ENCODE peak calls at places on chromosomes 12 and 14, in six cellular contexts. S is breast epithelium, G is heart left ventricle, M is fibroblast of lung, P is colonic mucosa, O is left ventricle myocardium inferior. H is an unnamed sample.

GRCh38 chr12:89662623-89663022 is 46.0 kb downstream of the ATP2B1 start:
- DNase-seq in S (no peak), G (no peak), M (peak; percentile 22), P (no peak), O (no peak), H (no peak)

GRCh38 chr12:2092890-2093289 is 40.1 kb downstream of the CACNA1C start:
- DNase-seq in S (no peak), G (no peak), M (no peak), P (no peak), O (peak; percentile 61), H (no peak)

GRCh38 chr14:73633115-73633514 is 11.7 kb upstream of the DNAL1 start:
- DNase-seq in S (no peak), G (no peak), M (no peak), P (no peak), O (no peak), H (no peak)

GRCh38 chr14:80726211-80726610 is 215.3 kb downstream of the CEP128 start:
- DNase-seq in S (no peak), G (no peak), M (no peak), P (no peak), O (no peak), H (no peak)

GRCh38 chr12:90945070-90945649 is 9.8 kb downstream of the CCER1 start:
- DNase-seq in S (no peak), G (no peak), M (peak; percentile 61), P (no peak), O (no peak), H (no peak)

GRCh38 chr12:1949771-1950470 is 31.5 kb upstream of the CACNA2D4 start:
- DNase-seq in S (peak; percentile 64), G (no peak), M (no peak), P (no peak), O (no peak), H (no peak)

GRCh38 chr12:129681830-129682229 is 222.0 kb downstream of the TMEM132D start:
- DNase-seq in S (no peak), G (no peak), M (no peak), P (no peak), O (no peak), H (no peak)

GRCh38 chr12:101097829-101098580 is 112.0 kb downstream of the SLC5A8 start:
- DNase-seq in S (no peak), G (no peak), M (no peak), P (no peak), O (no peak), H (no peak)

GRCh38 chr14:59217011-59217410 is 28.5 kb downstream of the DAAM1 start:
- DNase-seq in S (no peak), G (no peak), M (no peak), P (no peak), O (no peak), H (no peak)

GRCh38 chr14:64683264-64683663 is 21.0 kb upstream of the PLEKHG3 start:
- DNase-seq in S (no peak), G (no peak), M (no peak), P (no peak), O (no peak), H (no peak)

GRCh38 chr12:73274972-73275371 is 1002.8 kb downstream of the TRHDE start:
- DNase-seq in S (no peak), G (no peak), M (no peak), P (no peak), O (no peak), H (no peak)

GRCh38 chr12:57896437-57897201 is 44.7 kb upstream of the ATP23 start:
- DNase-seq in S (peak; percentile 62), G (peak; percentile 89), M (peak; percentile 86), P (peak; percentile 83), O (peak; percentile 84), H (peak; percentile 76)

GRCh38 chr12:44774815-44775411 is 101.2 kb downstream of the NELL2 start:
- DNase-seq in S (no peak), G (no peak), M (no peak), P (peak; percentile 41), O (no peak), H (no peak)

GRCh38 chr14:88584451-88584850 is 21.6 kb downstream of the ZC3H14 start:
- DNase-seq in S (no peak), G (no peak), M (no peak), P (no peak), O (no peak), H (no peak)

GRCh38 chr14:64539186-64539552 is 1.4 kb upstream of the HSPA2 start:
- DNase-seq in S (no peak), G (no peak), M (peak; percentile 17), P (no peak), O (no peak), H (no peak)

GRCh38 chr14:76950043-76951020 is 78.2 kb downstream of the IRF2BPL start:
- DNase-seq in S (no peak), G (no peak), M (peak; percentile 47), P (no peak), O (no peak), H (no peak)

GRCh38 chr14:33793711-33794110 is 157.2 kb downstream of the EGLN3 start:
- DNase-seq in S (no peak), G (no peak), M (no peak), P (no peak), O (no peak), H (no peak)

GRCh38 chr12:89674326-89674942 is 34.2 kb downstream of the ATP2B1 start:
- DNase-seq in S (no peak), G (no peak), M (no peak), P (no peak), O (no peak), H (no peak)

GRCh38 chr14:54807428-54807827 is 95.2 kb downstream of the GCH1 start:
- DNase-seq in S (no peak), G (no peak), M (no peak), P (no peak), O (no peak), H (no peak)

GRCh38 chr12:46332260-46332659 is 40.3 kb downstream of the SLC38A2 start:
- DNase-seq in S (no peak), G (no peak), M (peak; percentile 75), P (no peak), O (no peak), H (no peak)

GRCh38 chr14:48008646-48009045 is 333.2 kb upstream of the MDGA2 start:
- DNase-seq in S (no peak), G (no peak), M (no peak), P (no peak), O (no peak), H (no peak)

GRCh38 chr14:54424479-54424901 is 16.7 kb downstream of the CNIH1 start:
- DNase-seq in S (no peak), G (no peak), M (no peak), P (no peak), O (no peak), H (no peak)

GRCh38 chr12:56759270-56759908 is 3.7 kb upstream of the HSD17B6 start:
- DNase-seq in S (no peak), G (no peak), M (peak; percentile 28), P (no peak), O (no peak), H (no peak)

DNA sequence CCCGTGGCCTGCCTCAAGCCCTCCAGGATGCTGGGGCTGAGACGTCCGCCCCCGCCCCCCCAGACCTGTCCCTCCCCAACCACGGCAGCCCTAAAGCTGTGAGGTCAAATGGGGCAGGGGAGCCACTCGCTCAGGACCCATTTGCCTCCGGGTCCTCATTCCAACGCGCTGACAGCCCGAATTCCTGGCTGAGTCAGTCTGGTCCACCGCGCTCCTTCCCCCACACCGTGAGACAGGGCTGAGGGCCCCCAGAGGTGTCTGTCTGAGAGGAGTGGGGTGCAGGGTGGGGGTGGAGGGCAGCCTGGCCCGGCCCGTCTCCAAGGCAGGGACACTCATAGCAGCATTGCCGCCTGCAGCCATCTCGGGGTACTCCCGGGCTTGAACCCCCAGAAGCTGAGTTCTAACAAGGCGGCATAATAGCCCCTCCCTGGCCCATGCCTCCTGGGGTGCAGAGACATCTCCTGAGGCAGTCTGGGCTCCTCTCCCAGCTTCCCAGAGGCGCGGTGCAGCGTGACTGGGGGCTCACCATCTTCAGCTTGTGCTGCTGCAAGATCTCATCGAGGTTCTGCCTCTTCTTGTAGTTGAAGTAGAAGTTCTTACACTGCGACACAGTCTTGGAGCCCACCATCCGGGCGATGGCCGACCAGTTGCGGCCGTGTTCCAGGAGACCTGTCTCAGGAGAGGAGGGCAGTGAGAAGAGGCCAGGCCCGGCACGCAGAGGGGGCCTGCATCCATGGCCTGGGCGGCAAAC is 90.5 kb downstream of the RFLNA start:
- DNase-seq in S (no peak), G (no peak), M (peak; percentile 58), P (no peak), O (no peak), H (no peak)
- H3K4me1 ChIP-seq in S (peaks cover 31% of the 10 kb centered on the region), G (peaks cover 86% of the 10 kb centered on the region), M (peaks cover 64% of the 10 kb centered on the region), P (peaks cover 13% of the 10 kb centered on the region), O (peaks cover 98% of the 10 kb centered on the region), H (peaks cover 86% of the 10 kb centered on the region)

DNA sequence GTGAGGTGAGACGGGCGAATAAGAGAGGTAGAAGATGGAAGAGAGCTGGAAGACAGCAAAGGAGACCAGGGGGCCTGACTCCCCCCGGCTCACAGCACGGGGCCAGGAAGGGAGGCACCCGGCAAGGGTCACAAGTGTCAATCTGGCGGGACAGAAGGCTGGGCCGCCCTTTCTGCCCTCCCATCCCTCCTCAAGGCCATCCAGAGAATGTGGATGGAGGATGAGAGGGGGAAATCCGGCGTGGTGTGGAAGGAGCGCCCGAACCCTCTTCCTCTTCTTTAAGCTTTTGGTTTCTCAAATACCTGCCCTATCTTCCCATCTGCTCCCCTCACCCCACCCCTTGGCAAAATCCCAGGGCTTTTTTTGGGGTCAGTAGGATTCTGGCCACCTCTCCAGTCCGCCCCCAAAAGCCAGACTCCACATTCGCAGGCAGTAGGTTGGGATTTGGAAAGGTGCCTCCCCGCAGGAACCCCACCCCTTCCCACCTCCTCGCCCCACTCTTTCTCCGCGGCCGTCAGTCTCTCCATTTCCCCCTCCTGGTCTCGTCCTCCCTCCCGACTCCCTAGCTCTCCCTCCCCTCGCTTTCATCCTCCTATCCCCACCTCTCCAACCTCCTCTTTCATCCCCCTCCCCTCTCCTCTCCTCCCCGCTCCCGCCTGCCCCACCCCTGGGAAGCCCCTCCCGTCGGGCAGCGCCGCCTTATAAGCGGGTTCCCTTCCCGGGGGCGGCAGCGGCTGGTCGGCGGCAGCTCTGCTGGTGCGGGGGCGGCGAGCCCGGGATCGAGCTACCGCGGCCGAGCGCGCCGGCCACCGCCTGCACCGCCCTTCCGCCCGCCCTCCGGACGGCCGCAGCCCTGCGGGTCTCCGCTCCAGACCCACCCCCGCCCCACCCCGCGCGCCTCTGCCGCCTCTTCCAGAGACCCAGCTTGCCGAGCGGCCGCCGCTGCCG is at the start of gene PTMS:
- DNase-seq in S (peak; percentile 90), G (peak; percentile 94), M (peak; percentile 92), P (peak; percentile 81), O (peak; percentile 86), H (peak; percentile 35)
- H3K27ac ChIP-seq in S (peak within 1 kb of the TSS; percentile 100), G (peak within 1 kb of the TSS; percentile 97), M (peak within 1 kb of the TSS; percentile 79), P (peak within 1 kb of the TSS; percentile 83), O (peak within 1 kb of the TSS; percentile 97), H (peak within 1 kb of the TSS; percentile 85)

GRCh38 chr14:106872619-106873446 is 1346.5 kb downstream of the TMEM121 start:
- DNase-seq in S (peak; percentile 64), G (peak; percentile 83), M (no peak), P (peak; percentile 92), O (peak; percentile 39), H (no peak)
- TF ChIP-seq CTCF in S (peak; percentile 18), G (peak; percentile 18), M (peak; percentile 10), P (peak; percentile 52), O (peak; percentile 37), H (peak; percentile 24)

DNA sequence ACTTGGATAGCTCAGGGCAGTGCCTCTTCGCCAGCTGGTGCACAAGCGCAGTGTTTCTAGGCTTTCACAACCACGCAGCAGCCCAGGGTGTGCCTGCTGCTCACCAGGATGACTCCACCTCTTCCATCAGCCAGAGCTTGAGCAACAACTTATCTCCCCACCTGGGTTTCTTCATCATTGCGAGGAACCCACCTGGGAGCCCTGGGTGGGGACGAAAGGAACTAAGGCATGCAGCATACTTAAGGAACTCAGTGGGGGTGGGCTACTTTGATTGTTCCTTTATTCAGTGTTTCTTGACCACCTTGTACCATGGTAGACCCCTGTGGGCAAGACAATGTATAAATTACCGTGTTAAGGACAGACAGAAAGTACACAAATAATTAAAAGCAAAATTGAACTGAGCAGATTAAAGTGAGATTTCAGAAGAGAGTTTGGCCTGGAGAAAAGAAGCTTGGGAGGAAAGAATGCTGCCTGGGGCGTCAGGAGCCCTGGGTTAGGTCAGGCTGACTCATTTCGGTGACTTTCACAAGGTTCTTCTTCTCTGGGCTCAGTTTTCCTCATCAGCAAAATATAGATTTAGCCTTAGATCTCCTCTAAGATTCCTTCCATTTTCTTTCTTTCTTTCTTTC is 22.9 kb downstream of the KRT18 start:
- DNase-seq in S (peak; percentile 34), G (no peak), M (peak; percentile 44), P (peak; percentile 57), O (no peak), H (no peak)
- H3K4me1 ChIP-seq in S (peaks cover 3% of the 10 kb centered on the region), G (peaks cover 13% of the 10 kb centered on the region), M (peaks cover 11% of the 10 kb centered on the region), P (peaks cover 11% of the 10 kb centered on the region), O (peaks cover 10% of the 10 kb centered on the region), H (no peaks in the 10 kb centered on the region)

H was measured in gastrocnemius medialis.